ENCODE peak calls at places on chromosomes 13 and 19, in nine cellular contexts. One of them, this sample, is unnamed.
A peak's percentile ranks its signal among the peaks of the same experiment; 100 is the strongest.

GRCh38 chr19:17391371-17392151 is 2.4 kb downstream of the CCDC194 start:
- DNase-seq in A549: peak; percentile 36
- DNase-seq in H1: no peak
- DNase-seq in upper lobe of left lung: peak; percentile 39
- DNase-seq in GM12878: no peak
- DNase-seq in SK-N-SH: peak; percentile 52
- DNase-seq in transverse colon: peak; percentile 52
- DNase-seq in ovary: no peak
- DNase-seq in tibial nerve: no peak
- DNase-seq in this sample: no peak

GRCh38 chr13:42680748-42681147 is 100.6 kb upstream of the FAM216B start:
- DNase-seq in A549: no peak
- DNase-seq in H1: no peak
- DNase-seq in upper lobe of left lung: no peak
- DNase-seq in GM12878: no peak
- DNase-seq in SK-N-SH: no peak
- DNase-seq in transverse colon: no peak
- DNase-seq in ovary: no peak
- DNase-seq in tibial nerve: no peak
- DNase-seq in this sample: no peak

GRCh38 chr13:80334582-80335260 is 6.2 kb downstream of the SPRY2 start:
- DNase-seq in A549: no peak
- DNase-seq in H1: no peak
- DNase-seq in upper lobe of left lung: no peak
- DNase-seq in GM12878: no peak
- DNase-seq in SK-N-SH: no peak
- DNase-seq in transverse colon: no peak
- DNase-seq in ovary: no peak
- DNase-seq in tibial nerve: no peak
- DNase-seq in this sample: no peak

GRCh38 chr19:29867984-29868383 is 56.2 kb downstream of the CCNE1 start:
- DNase-seq in A549: no peak
- DNase-seq in H1: no peak
- DNase-seq in upper lobe of left lung: no peak
- DNase-seq in GM12878: no peak
- DNase-seq in SK-N-SH: no peak
- DNase-seq in transverse colon: no peak
- DNase-seq in ovary: no peak
- DNase-seq in tibial nerve: no peak
- DNase-seq in this sample: no peak

GRCh38 chr13:43444085-43444484 is 342.7 kb downstream of the ENOX1 start:
- DNase-seq in A549: no peak
- DNase-seq in H1: no peak
- DNase-seq in upper lobe of left lung: no peak
- DNase-seq in GM12878: no peak
- DNase-seq in SK-N-SH: no peak
- DNase-seq in transverse colon: no peak
- DNase-seq in ovary: no peak
- DNase-seq in tibial nerve: no peak
- DNase-seq in this sample: no peak

GRCh38 chr19:35558400-35559280 is 4.8 kb downstream of the ATP4A start:
- DNase-seq in A549: no peak
- DNase-seq in H1: no peak
- DNase-seq in upper lobe of left lung: no peak
- DNase-seq in GM12878: no peak
- DNase-seq in SK-N-SH: no peak
- DNase-seq in transverse colon: no peak
- DNase-seq in ovary: no peak
- DNase-seq in tibial nerve: no peak
- DNase-seq in this sample: no peak

GRCh38 chr13:60370343-60370742 is 26.7 kb upstream of the TDRD3 start:
- DNase-seq in A549: no peak
- DNase-seq in H1: no peak
- DNase-seq in upper lobe of left lung: no peak
- DNase-seq in GM12878: no peak
- DNase-seq in SK-N-SH: no peak
- DNase-seq in transverse colon: no peak
- DNase-seq in ovary: no peak
- DNase-seq in tibial nerve: no peak
- DNase-seq in this sample: no peak

GRCh38 chr13:72198967-72199601 is 332.1 kb upstream of the DACH1 start:
- DNase-seq in A549: no peak
- DNase-seq in H1: no peak
- DNase-seq in upper lobe of left lung: no peak
- DNase-seq in GM12878: no peak
- DNase-seq in SK-N-SH: no peak
- DNase-seq in transverse colon: no peak
- DNase-seq in ovary: no peak
- DNase-seq in tibial nerve: no peak
- DNase-seq in this sample: no peak

GRCh38 chr19:16261584-16262370 is 62.8 kb upstream of the KLF2 start:
- DNase-seq in A549: no peak
- DNase-seq in H1: no peak
- DNase-seq in upper lobe of left lung: no peak
- DNase-seq in GM12878: no peak
- DNase-seq in SK-N-SH: no peak
- DNase-seq in transverse colon: no peak
- DNase-seq in ovary: no peak
- DNase-seq in tibial nerve: no peak
- DNase-seq in this sample: no peak

GRCh38 chr13:19862511-19863313 is 737 bp downstream of the ZMYM5 start:
- DNase-seq in A549: no peak
- DNase-seq in H1: no peak
- DNase-seq in upper lobe of left lung: no peak
- DNase-seq in GM12878: no peak
- DNase-seq in SK-N-SH: no peak
- DNase-seq in transverse colon: peak; percentile 35
- DNase-seq in ovary: peak; percentile 65
- DNase-seq in tibial nerve: peak; percentile 24
- DNase-seq in this sample: no peak

GRCh38 chr13:54449922-54450321 is 1421.3 kb downstream of the OLFM4 start:
- DNase-seq in A549: no peak
- DNase-seq in H1: no peak
- DNase-seq in upper lobe of left lung: no peak
- DNase-seq in GM12878: no peak
- DNase-seq in SK-N-SH: peak; percentile 11
- DNase-seq in transverse colon: no peak
- DNase-seq in ovary: no peak
- DNase-seq in tibial nerve: no peak
- DNase-seq in this sample: no peak

GRCh38 chr19:30784850-30785459 is 412.8 kb downstream of the ZNF536 start:
- DNase-seq in A549: peak; percentile 42
- DNase-seq in H1: peak; percentile 13
- DNase-seq in upper lobe of left lung: no peak
- DNase-seq in GM12878: no peak
- DNase-seq in SK-N-SH: no peak
- DNase-seq in transverse colon: peak; percentile 65
- DNase-seq in ovary: peak; percentile 63
- DNase-seq in tibial nerve: peak; percentile 45
- DNase-seq in this sample: no peak

GRCh38 chr13:50275392-50276063 is 260.3 kb downstream of the KCNRG start:
- DNase-seq in A549: no peak
- DNase-seq in H1: no peak
- DNase-seq in upper lobe of left lung: no peak
- DNase-seq in GM12878: no peak
- DNase-seq in SK-N-SH: no peak
- DNase-seq in transverse colon: no peak
- DNase-seq in ovary: no peak
- DNase-seq in tibial nerve: no peak
- DNase-seq in this sample: no peak

GRCh38 chr19:19185853-19186728 is 5.9 kb downstream of the BORCS8 start:
- DNase-seq in A549: no peak
- DNase-seq in H1: peak; percentile 61
- DNase-seq in upper lobe of left lung: no peak
- DNase-seq in GM12878: no peak
- DNase-seq in SK-N-SH: peak; percentile 83
- DNase-seq in transverse colon: peak; percentile 57
- DNase-seq in ovary: no peak
- DNase-seq in tibial nerve: no peak
- DNase-seq in this sample: no peak

GRCh38 chr13:101955764-101956163 is 446.1 kb downstream of the FGF14 start:
- DNase-seq in A549: no peak
- DNase-seq in H1: no peak
- DNase-seq in upper lobe of left lung: no peak
- DNase-seq in GM12878: no peak
- DNase-seq in SK-N-SH: no peak
- DNase-seq in transverse colon: no peak
- DNase-seq in ovary: no peak
- DNase-seq in tibial nerve: no peak
- DNase-seq in this sample: no peak

GRCh38 chr19:47813304-47813994 is 8.3 kb upstream of the CRX start:
- DNase-seq in A549: peak; percentile 70
- DNase-seq in H1: peak; percentile 78
- DNase-seq in upper lobe of left lung: peak; percentile 93
- DNase-seq in GM12878: no peak
- DNase-seq in SK-N-SH: peak; percentile 86
- DNase-seq in transverse colon: peak; percentile 81
- DNase-seq in ovary: peak; percentile 52
- DNase-seq in tibial nerve: peak; percentile 69
- DNase-seq in this sample: peak; percentile 76

GRCh38 chr19:35342430-35342829 is 5.3 kb upstream of the FFAR1 start:
- DNase-seq in A549: no peak
- DNase-seq in H1: no peak
- DNase-seq in upper lobe of left lung: no peak
- DNase-seq in GM12878: no peak
- DNase-seq in SK-N-SH: no peak
- DNase-seq in transverse colon: no peak
- DNase-seq in ovary: no peak
- DNase-seq in tibial nerve: no peak
- DNase-seq in this sample: no peak

GRCh38 chr19:22634450-22634827 is 315 bp downstream of the ZNF492 start:
- DNase-seq in A549: no peak
- DNase-seq in H1: no peak
- DNase-seq in upper lobe of left lung: peak; percentile 70
- DNase-seq in GM12878: no peak
- DNase-seq in SK-N-SH: peak; percentile 50
- DNase-seq in transverse colon: no peak
- DNase-seq in ovary: peak; percentile 35
- DNase-seq in tibial nerve: no peak
- DNase-seq in this sample: no peak

GRCh38 chr19:37963190-37963947 is 56.4 kb downstream of the SIPA1L3 start:
- DNase-seq in A549: no peak
- DNase-seq in H1: no peak
- DNase-seq in upper lobe of left lung: no peak
- DNase-seq in GM12878: no peak
- DNase-seq in SK-N-SH: no peak
- DNase-seq in transverse colon: no peak
- DNase-seq in ovary: no peak
- DNase-seq in tibial nerve: no peak
- DNase-seq in this sample: peak; percentile 19

GRCh38 chr13:33971305-33971819 is 153.4 kb downstream of the RFC3 start:
- DNase-seq in A549: no peak
- DNase-seq in H1: no peak
- DNase-seq in upper lobe of left lung: no peak
- DNase-seq in GM12878: no peak
- DNase-seq in SK-N-SH: no peak
- DNase-seq in transverse colon: no peak
- DNase-seq in ovary: no peak
- DNase-seq in tibial nerve: no peak
- DNase-seq in this sample: no peak

GRCh38 chr19:5534787-5535586 is 32.8 kb downstream of the TINCR start:
- DNase-seq in A549: no peak
- DNase-seq in H1: no peak
- DNase-seq in upper lobe of left lung: no peak
- DNase-seq in GM12878: no peak
- DNase-seq in SK-N-SH: peak; percentile 44
- DNase-seq in transverse colon: no peak
- DNase-seq in ovary: no peak
- DNase-seq in tibial nerve: no peak
- DNase-seq in this sample: no peak

GRCh38 chr19:392375-392970 is 16.5 kb downstream of the C2CD4C start:
- DNase-seq in A549: no peak
- DNase-seq in H1: no peak
- DNase-seq in upper lobe of left lung: no peak
- DNase-seq in GM12878: no peak
- DNase-seq in SK-N-SH: no peak
- DNase-seq in transverse colon: no peak
- DNase-seq in ovary: no peak
- DNase-seq in tibial nerve: no peak
- DNase-seq in this sample: peak; percentile 44

GRCh38 chr19:11578342-11579142 is 1.1 kb upstream of the ACP5 start:
- DNase-seq in A549: no peak
- DNase-seq in H1: no peak
- DNase-seq in upper lobe of left lung: peak; percentile 89
- DNase-seq in GM12878: no peak
- DNase-seq in SK-N-SH: peak; percentile 43
- DNase-seq in transverse colon: peak; percentile 61
- DNase-seq in ovary: peak; percentile 72
- DNase-seq in tibial nerve: peak; percentile 52
- DNase-seq in this sample: no peak

GRCh38 chr19:51407631-51408131 is 9.8 kb downstream of the SIGLEC10 start:
- DNase-seq in A549: peak; percentile 56
- DNase-seq in H1: no peak
- DNase-seq in upper lobe of left lung: no peak
- DNase-seq in GM12878: no peak
- DNase-seq in SK-N-SH: no peak
- DNase-seq in transverse colon: peak; percentile 37
- DNase-seq in ovary: no peak
- DNase-seq in tibial nerve: no peak
- DNase-seq in this sample: no peak
- TF ChIP-seq EP300 in A549: no peak
- TF ChIP-seq EP300 in H1: no peak
- TF ChIP-seq EP300 in upper lobe of left lung: no peak
- TF ChIP-seq EP300 in GM12878: no peak
- TF ChIP-seq EP300 in SK-N-SH: no peak
- TF ChIP-seq EP300 in transverse colon: no peak
- TF ChIP-seq EP300 in ovary: no peak
- TF ChIP-seq EP300 in tibial nerve: no peak
- TF ChIP-seq EP300 in this sample: no peak

GRCh38 chr13:41065098-41065497 is 3.8 kb downstream of the WBP4 start:
- DNase-seq in A549: no peak
- DNase-seq in H1: no peak
- DNase-seq in upper lobe of left lung: no peak
- DNase-seq in GM12878: no peak
- DNase-seq in SK-N-SH: no peak
- DNase-seq in transverse colon: no peak
- DNase-seq in ovary: no peak
- DNase-seq in tibial nerve: no peak
- DNase-seq in this sample: no peak
- H3K27ac ChIP-seq in A549: no peak overlapping the region
- H3K27ac ChIP-seq in H1: no peak overlapping the region
- H3K27ac ChIP-seq in upper lobe of left lung: peak overlapping the region; percentile 11
- H3K27ac ChIP-seq in GM12878: no peak overlapping the region
- H3K27ac ChIP-seq in SK-N-SH: peak overlapping the region; percentile 96
- H3K27ac ChIP-seq in transverse colon: peak overlapping the region; percentile 100
- H3K27ac ChIP-seq in ovary: no peak overlapping the region
- H3K27ac ChIP-seq in tibial nerve: peak overlapping the region; percentile 18
- H3K27ac ChIP-seq in this sample: peak overlapping the region; percentile 99

GRCh38 chr19:2064395-2064787 is 13.3 kb upstream of the MKNK2 start:
- DNase-seq in A549: no peak
- DNase-seq in H1: no peak
- DNase-seq in upper lobe of left lung: peak; percentile 65
- DNase-seq in GM12878: no peak
- DNase-seq in SK-N-SH: no peak
- DNase-seq in transverse colon: no peak
- DNase-seq in ovary: no peak
- DNase-seq in tibial nerve: no peak
- DNase-seq in this sample: peak; percentile 80
- H3K4me1 ChIP-seq in A549: peaks cover 22% of the 10 kb centered on the region
- H3K4me1 ChIP-seq in H1: peaks cover 13% of the 10 kb centered on the region
- H3K4me1 ChIP-seq in upper lobe of left lung: peaks cover 32% of the 10 kb centered on the region
- H3K4me1 ChIP-seq in GM12878: peaks cover 18% of the 10 kb centered on the region
- H3K4me1 ChIP-seq in SK-N-SH: peaks cover 36% of the 10 kb centered on the region
- H3K4me1 ChIP-seq in transverse colon: peaks cover 42% of the 10 kb centered on the region
- H3K4me1 ChIP-seq in ovary: peaks cover 13% of the 10 kb centered on the region
- H3K4me1 ChIP-seq in tibial nerve: peaks cover 37% of the 10 kb centered on the region
- H3K4me1 ChIP-seq in this sample: peaks cover 41% of the 10 kb centered on the region

GRCh38 chr19:27774337-27774736 is 1438.6 kb downstream of the UQCRFS1 start:
- DNase-seq in A549: no peak
- DNase-seq in H1: no peak
- DNase-seq in upper lobe of left lung: no peak
- DNase-seq in GM12878: no peak
- DNase-seq in SK-N-SH: no peak
- DNase-seq in transverse colon: no peak
- DNase-seq in ovary: no peak
- DNase-seq in tibial nerve: no peak
- DNase-seq in this sample: no peak
- TF ChIP-seq EP300 in A549: no peak
- TF ChIP-seq EP300 in H1: no peak
- TF ChIP-seq EP300 in upper lobe of left lung: no peak
- TF ChIP-seq EP300 in GM12878: no peak
- TF ChIP-seq EP300 in SK-N-SH: no peak
- TF ChIP-seq EP300 in transverse colon: no peak
- TF ChIP-seq EP300 in ovary: no peak
- TF ChIP-seq EP300 in tibial nerve: no peak
- TF ChIP-seq EP300 in this sample: no peak